ENCODE peak calls at places on chromosomes 11 and 22, in five cellular contexts. One of them, this sample, is unnamed.

GRCh38 chr11:70913715-70914231 is 338.6 kb downstream of the SHANK2 start:
- DNase-seq in IMR-90: no peak
- DNase-seq in BJ: no peak
- DNase-seq in ovary: no peak
- DNase-seq in colonic mucosa: peak
- DNase-seq in this sample: no peak

GRCh38 chr11:116879789-116880402 is 42.5 kb upstream of the APOA1 start:
- DNase-seq in colonic mucosa: no peak
- DNase-seq in ovary: no peak
- DNase-seq in BJ: no peak
- DNase-seq in IMR-90: peak
- DNase-seq in this sample: no peak

GRCh38 chr11:65719887-65720236 is 736 bp downstream of the RNASEH2C start:
- DNase-seq in IMR-90: peak
- DNase-seq in BJ: no peak
- DNase-seq in colonic mucosa: no peak
- DNase-seq in ovary: peak
- DNase-seq in this sample: no peak

GRCh38 chr22:42799462-42800405 is 57.3 kb downstream of the ARFGAP3 start:
- DNase-seq in ovary: no peak
- DNase-seq in colonic mucosa: no peak
- DNase-seq in BJ: no peak
- DNase-seq in IMR-90: no peak
- DNase-seq in this sample: no peak

GRCh38 chr11:36376888-36377758 is 81.0 kb downstream of the PRR5L start:
- DNase-seq in ovary: peak
- DNase-seq in BJ: no peak
- DNase-seq in colonic mucosa: peak
- DNase-seq in IMR-90: peak
- DNase-seq in this sample: no peak

GRCh38 chr22:29266564-29267461 is 968 bp downstream of the RHBDD3 start:
- DNase-seq in IMR-90: peak
- DNase-seq in colonic mucosa: no peak
- DNase-seq in ovary: no peak
- DNase-seq in BJ: no peak
- DNase-seq in this sample: no peak

GRCh38 chr11:69644962-69645675 is 4.2 kb downstream of the CCND1 start:
- DNase-seq in ovary: no peak
- DNase-seq in BJ: no peak
- DNase-seq in colonic mucosa: no peak
- DNase-seq in IMR-90: no peak
- DNase-seq in this sample: no peak

GRCh38 chr11:118528511-118528910 is 1.2 kb downstream of the TTC36 start:
- DNase-seq in IMR-90: no peak
- DNase-seq in colonic mucosa: no peak
- DNase-seq in ovary: no peak
- DNase-seq in BJ: no peak
- DNase-seq in this sample: no peak

GRCh38 chr11:97398246-97398645 is 1008.4 kb downstream of the JRKL start:
- DNase-seq in BJ: no peak
- DNase-seq in IMR-90: no peak
- DNase-seq in ovary: no peak
- DNase-seq in colonic mucosa: no peak
- DNase-seq in this sample: no peak

DNA sequence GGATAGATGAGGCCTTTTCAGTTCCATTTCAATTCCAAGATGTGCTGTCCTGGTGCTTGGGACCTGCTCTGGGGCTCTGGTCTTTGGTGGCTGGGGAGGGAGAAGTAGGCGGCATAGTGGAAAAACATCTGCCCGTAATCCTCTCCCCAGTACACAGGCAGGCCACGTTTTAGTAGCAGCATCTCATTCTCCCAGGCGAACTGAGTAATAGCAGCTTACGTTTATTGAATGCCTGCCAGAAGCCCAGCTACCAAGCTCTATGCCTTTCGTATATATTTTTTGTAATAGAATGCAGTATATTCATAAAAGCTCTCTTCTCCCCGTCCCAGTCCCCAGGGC is 11.4 kb downstream of the ACO2 start:
- DNase-seq in ovary: no peak
- DNase-seq in IMR-90: peak
- DNase-seq in BJ: no peak
- DNase-seq in colonic mucosa: no peak
- DNase-seq in this sample: peak
- H3K4me3 ChIP-seq in ovary: no peak
- H3K4me3 ChIP-seq in IMR-90: no peak
- H3K4me3 ChIP-seq in BJ: no peak
- H3K4me3 ChIP-seq in colonic mucosa: no peak
- H3K4me3 ChIP-seq in this sample: no peak

DNA sequence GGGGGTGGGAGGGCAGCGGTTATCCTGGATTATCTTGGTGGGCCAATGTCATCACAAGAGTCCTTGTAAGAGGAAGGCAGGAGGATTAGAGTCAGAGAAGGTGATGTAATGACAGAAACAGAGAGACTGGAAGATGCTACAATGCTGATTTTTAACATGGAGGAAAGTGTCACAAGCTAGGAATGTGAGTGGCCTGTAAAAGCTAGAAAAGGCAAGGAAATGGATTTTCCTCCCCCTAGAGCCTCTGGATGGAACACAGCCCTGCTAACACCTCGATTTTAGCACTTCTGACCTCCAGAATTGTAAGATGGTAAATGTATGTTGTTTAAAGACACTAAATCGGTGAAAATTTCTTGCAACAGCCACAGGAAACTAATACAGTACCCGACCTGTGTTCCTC is 109.3 kb downstream of the MN1 start:
- DNase-seq in ovary: no peak
- DNase-seq in colonic mucosa: no peak
- DNase-seq in BJ: no peak
- DNase-seq in IMR-90: peak
- DNase-seq in this sample: no peak
- TF ChIP-seq CTCF in ovary: no peak
- TF ChIP-seq CTCF in colonic mucosa: no peak
- TF ChIP-seq CTCF in BJ: peak
- TF ChIP-seq CTCF in IMR-90: peak
- TF ChIP-seq CTCF in this sample: no peak

GRCh38 chr11:122979815-122980656 is 1.6 kb downstream of the BSX start:
- DNase-seq in IMR-90: no peak
- DNase-seq in ovary: no peak
- DNase-seq in colonic mucosa: no peak
- DNase-seq in BJ: no peak
- DNase-seq in this sample: no peak
- H3K4me3 ChIP-seq in IMR-90: no peak
- H3K4me3 ChIP-seq in ovary: no peak
- H3K4me3 ChIP-seq in colonic mucosa: no peak
- H3K4me3 ChIP-seq in BJ: no peak
- H3K4me3 ChIP-seq in this sample: no peak

GRCh38 chr11:125935629-125936199 is 10.1 kb upstream of the VSIG10L2 start:
- DNase-seq in BJ: no peak
- DNase-seq in colonic mucosa: no peak
- DNase-seq in ovary: no peak
- DNase-seq in IMR-90: no peak
- DNase-seq in this sample: no peak
- TF ChIP-seq CTCF in BJ: no peak
- TF ChIP-seq CTCF in colonic mucosa: no peak
- TF ChIP-seq CTCF in ovary: no peak
- TF ChIP-seq CTCF in IMR-90: no peak
- TF ChIP-seq CTCF in this sample: no peak

DNA sequence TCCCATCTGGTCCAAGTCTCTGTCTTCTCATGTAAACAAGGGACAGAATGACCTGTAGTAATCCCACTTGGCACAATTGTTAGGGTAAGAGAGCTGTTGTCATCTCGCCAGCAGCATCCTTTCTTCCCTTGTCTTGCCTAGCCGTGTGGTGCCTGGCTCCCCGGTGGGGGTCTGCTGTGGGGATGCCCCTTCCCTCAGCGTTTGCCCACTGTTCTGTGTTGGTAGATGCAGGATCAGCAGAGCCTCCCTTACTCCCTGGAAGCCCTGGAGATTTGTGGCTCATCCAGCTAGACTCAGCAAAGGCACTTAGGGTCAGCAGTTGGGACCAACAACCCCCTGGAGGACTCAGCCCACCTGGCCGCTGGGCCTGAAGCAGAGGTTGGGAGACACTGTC is 13.0 kb downstream of the ACO2 start:
- DNase-seq in IMR-90: no peak
- DNase-seq in ovary: no peak
- DNase-seq in colonic mucosa: no peak
- DNase-seq in BJ: no peak
- DNase-seq in this sample: no peak
- H3K4me3 ChIP-seq in IMR-90: no peak
- H3K4me3 ChIP-seq in ovary: no peak
- H3K4me3 ChIP-seq in colonic mucosa: no peak
- H3K4me3 ChIP-seq in BJ: no peak
- H3K4me3 ChIP-seq in this sample: no peak

GRCh38 chr11:121422675-121423074 is 29.4 kb upstream of the SORL1 start:
- DNase-seq in IMR-90: no peak
- DNase-seq in BJ: no peak
- DNase-seq in colonic mucosa: no peak
- DNase-seq in ovary: no peak
- DNase-seq in this sample: no peak

GRCh38 chr11:121419839-121420238 is 32.3 kb upstream of the SORL1 start:
- DNase-seq in IMR-90: no peak
- DNase-seq in BJ: no peak
- DNase-seq in ovary: no peak
- DNase-seq in colonic mucosa: no peak
- DNase-seq in this sample: no peak

GRCh38 chr11:121418625-121419114 is 33.4 kb upstream of the SORL1 start:
- DNase-seq in ovary: no peak
- DNase-seq in IMR-90: no peak
- DNase-seq in BJ: no peak
- DNase-seq in colonic mucosa: peak
- DNase-seq in this sample: no peak

GRCh38 chr11:121420398-121420797 is 31.7 kb upstream of the SORL1 start:
- DNase-seq in IMR-90: no peak
- DNase-seq in ovary: no peak
- DNase-seq in colonic mucosa: no peak
- DNase-seq in BJ: no peak
- DNase-seq in this sample: no peak

DNA sequence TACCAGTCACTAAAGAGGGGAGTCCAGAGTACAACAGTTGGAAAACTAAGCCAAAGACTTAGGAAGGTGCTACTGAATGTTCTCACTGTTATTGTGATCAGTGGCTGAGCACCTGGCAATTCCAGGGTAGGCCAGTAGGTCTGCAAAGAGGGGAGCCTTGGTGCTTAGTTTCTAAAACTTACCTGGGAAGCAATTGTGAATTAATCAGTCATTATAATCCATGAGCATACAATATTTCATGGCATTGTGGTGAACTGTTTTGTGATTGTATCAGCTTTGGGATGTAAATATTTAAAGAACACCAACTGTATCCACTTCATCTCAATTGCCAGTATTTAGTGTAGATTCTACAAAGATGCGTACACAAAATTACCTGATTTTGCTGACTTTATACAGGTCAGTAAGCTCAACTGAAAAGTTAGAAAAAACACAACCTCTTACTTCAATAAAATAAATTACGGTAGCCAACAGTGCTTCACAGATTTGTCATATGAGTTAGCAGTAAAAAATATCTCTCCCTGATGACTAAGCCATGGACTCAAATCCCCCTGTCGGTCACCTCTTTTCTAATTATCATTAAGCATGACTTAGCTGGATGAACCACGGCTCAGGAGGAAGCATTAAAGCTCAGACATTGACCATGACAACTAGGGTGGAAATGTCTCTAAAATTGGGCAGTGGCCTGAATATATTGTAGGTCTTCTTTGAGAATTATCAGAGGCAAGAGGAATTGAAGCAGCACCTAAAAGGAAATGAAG is 30.8 kb upstream of the SORL1 start:
- DNase-seq in ovary: no peak
- DNase-seq in colonic mucosa: no peak
- DNase-seq in IMR-90: no peak
- DNase-seq in BJ: no peak
- DNase-seq in this sample: no peak
- TF ChIP-seq CTCF in ovary: no peak
- TF ChIP-seq CTCF in colonic mucosa: no peak
- TF ChIP-seq CTCF in IMR-90: no peak
- TF ChIP-seq CTCF in BJ: no peak
- TF ChIP-seq CTCF in this sample: no peak

GRCh38 chr11:30206249-30206996 is 24.4 kb upstream of the FSHB start:
- DNase-seq in colonic mucosa: no peak
- DNase-seq in BJ: no peak
- DNase-seq in ovary: no peak
- DNase-seq in IMR-90: no peak
- DNase-seq in this sample: no peak
- H3K4me3 ChIP-seq in colonic mucosa: no peak
- H3K4me3 ChIP-seq in BJ: no peak
- H3K4me3 ChIP-seq in ovary: no peak
- H3K4me3 ChIP-seq in IMR-90: no peak
- H3K4me3 ChIP-seq in this sample: no peak

This sample was measured in AG04449.